ENCODE peak calls at places on chromosome 13, in four cellular contexts. F is astrocyte, X is HCT116, R is MM.1S. H is an unnamed sample.

GRCh38 chr13:111211789-111212516 is 96.8 kb downstream of the ARHGEF7 start:
- DNase-seq in X (no peak), F (peak; percentile 91), R (no peak), H (no peak)

GRCh38 chr13:31444266-31444862 is 244.6 kb downstream of the B3GLCT start:
- DNase-seq in F (no peak), X (no peak), R (no peak), H (no peak)

GRCh38 chr13:40660270-40660669 is 6.2 kb downstream of the FOXO1 start:
- DNase-seq in F (no peak), R (no peak), X (no peak), H (no peak)

GRCh38 chr13:45747071-45747470 is 45.0 kb downstream of the CBY2 start:
- DNase-seq in X (no peak), R (no peak), F (no peak), H (no peak)

GRCh38 chr13:19984430-19985218 is 26.1 kb downstream of the ZMYM2 start:
- DNase-seq in X (peak; percentile 12), F (peak; percentile 35), R (peak; percentile 14), H (no peak)

GRCh38 chr13:113387396-113387795 is 23.5 kb upstream of the GRTP1 start:
- DNase-seq in X (no peak), R (no peak), F (no peak), H (no peak)

GRCh38 chr13:109790951-109791605 is 4.7 kb upstream of the IRS2 start:
- DNase-seq in F (no peak), R (peak; percentile 75), X (no peak), H (no peak)

GRCh38 chr13:106593131-106593530 is 25.2 kb upstream of the ARGLU1 start:
- DNase-seq in F (no peak), R (no peak), X (no peak), H (no peak)

GRCh38 chr13:76992548-76993001 is 694 bp downstream of the CLN5 start:
- DNase-seq in R (peak; percentile 35), F (peak; percentile 10), X (no peak), H (no peak)

GRCh38 chr13:32902898-32903297 is 113.3 kb upstream of the KL start:
- DNase-seq in X (no peak), F (peak; percentile 74), R (no peak), H (no peak)

GRCh38 chr13:114108141-114108761 is 24.2 kb downstream of the RASA3 start:
- DNase-seq in X (no peak), F (no peak), R (no peak), H (no peak)

GRCh38 chr13:19601749-19602725 is 31.4 kb upstream of the MPHOSPH8 start:
- DNase-seq in R (peak; percentile 38), X (no peak), F (peak; percentile 31), H (no peak)

GRCh38 chr13:75938811-75939525 is 302.8 kb downstream of the LMO7 start:
- DNase-seq in X (no peak), R (no peak), F (peak; percentile 2), H (no peak)

GRCh38 chr13:83825676-83826075 is 56.6 kb downstream of the SLITRK1 start:
- DNase-seq in X (no peak), R (no peak), F (peak; percentile 12), H (no peak)

GRCh38 chr13:94329754-94330551 is 149.5 kb downstream of the DCT start:
- DNase-seq in X (no peak), F (peak; percentile 94), R (no peak), H (peak; percentile 63)

GRCh38 chr13:108408670-108409069 is 139.2 kb downstream of the TNFSF13B start:
- DNase-seq in F (no peak), R (no peak), X (no peak), H (no peak)

GRCh38 chr13:21458816-21459701 is at the start of gene ZDHHC20:
- DNase-seq in R (peak; percentile 71), X (no peak), F (peak; percentile 57), H (no peak)

GRCh38 chr13:29754486-29754806 is 96.0 kb downstream of the UBL3 start:
- DNase-seq in R (no peak), F (peak; percentile 60), X (peak; percentile 22), H (no peak)

GRCh38 chr13:110340812-110341444 is 33.8 kb downstream of the COL4A2 start:
- DNase-seq in F (peak; percentile 84), R (no peak), X (no peak), H (no peak)

GRCh38 chr13:19767966-19768365 is 14.8 kb downstream of the PSPC1 start:
- DNase-seq in F (no peak), X (no peak), R (no peak), H (no peak)

GRCh38 chr13:99812611-99813010 is 159.0 kb downstream of the ZIC5 start:
- DNase-seq in X (no peak), R (no peak), F (peak; percentile 56), H (no peak)

GRCh38 chr13:114230117-114230516 is 4.6 kb upstream of the CDC16 start:
- DNase-seq in F (peak; percentile 33), R (no peak), X (no peak), H (no peak)

GRCh38 chr13:46516624-46517318 is 36.2 kb upstream of the LRCH1 start:
- DNase-seq in F (no peak), R (no peak), X (no peak), H (no peak)

GRCh38 chr13:19596960-19597361 is 35.6 kb upstream of the TPTE2 start:
- DNase-seq in X (peak; percentile 40), R (no peak), F (peak; percentile 30), H (no peak)

GRCh38 chr13:59931621-59932020 is 232.1 kb downstream of the DIAPH3 start:
- DNase-seq in R (no peak), X (no peak), F (no peak), H (peak; percentile 83)

GRCh38 chr13:57250472-57250871 is 83.5 kb downstream of the PRR20E start:
- DNase-seq in F (no peak), X (no peak), R (no peak), H (no peak)

GRCh38 chr13:84845875-84846619 is 953.2 kb downstream of the SLITRK6 start:
- DNase-seq in F (no peak), X (no peak), R (no peak), H (no peak)

GRCh38 chr13:112132142-112132541 is 65.2 kb downstream of the SOX1 start:
- DNase-seq in X (no peak), R (no peak), F (no peak), H (no peak)

GRCh38 chr13:37735293-37735692 is 134.3 kb downstream of the TRPC4 start:
- DNase-seq in F (no peak), X (no peak), R (no peak), H (no peak)

GRCh38 chr13:31274345-31274870 is 74.6 kb downstream of the B3GLCT start:
- DNase-seq in R (no peak), X (no peak), F (peak; percentile 80), H (no peak)

GRCh38 chr13:42602910-42603309 is 29.0 kb downstream of the TNFSF11 start:
- DNase-seq in X (no peak), F (no peak), R (peak; percentile 6), H (no peak)

DNA sequence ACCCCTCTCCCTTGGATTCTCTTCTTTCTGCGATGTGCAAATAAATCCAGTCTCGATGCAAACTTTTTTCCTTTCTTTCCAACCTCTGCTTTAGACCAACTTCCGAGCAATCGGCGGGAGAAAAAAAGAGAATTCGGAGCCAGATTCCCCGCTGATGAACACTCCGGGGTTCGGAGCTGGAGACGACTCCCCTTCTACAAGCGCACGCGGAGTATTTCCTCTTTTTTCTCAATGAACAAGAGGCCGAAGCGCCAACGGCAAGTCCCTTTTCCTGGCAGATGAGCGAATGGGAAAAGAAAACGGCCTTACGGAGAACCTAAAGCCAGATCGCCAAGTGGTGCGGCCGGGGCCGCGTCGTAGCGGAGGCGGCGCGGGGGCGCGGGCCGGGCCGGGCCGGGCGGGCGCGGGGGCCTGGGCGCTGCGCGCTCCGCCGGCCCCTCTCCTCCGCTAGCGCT is 256 bp downstream of the SPRY2 start:
- DNase-seq in R (no peak), X (no peak), F (peak; percentile 64), H (no peak)
- H3K4me3 ChIP-seq in R (peak overlapping the region; percentile 59), X (peak overlapping the region; percentile 72), F (peak overlapping the region; percentile 95), H (peak overlapping the region; percentile 68)

DNA sequence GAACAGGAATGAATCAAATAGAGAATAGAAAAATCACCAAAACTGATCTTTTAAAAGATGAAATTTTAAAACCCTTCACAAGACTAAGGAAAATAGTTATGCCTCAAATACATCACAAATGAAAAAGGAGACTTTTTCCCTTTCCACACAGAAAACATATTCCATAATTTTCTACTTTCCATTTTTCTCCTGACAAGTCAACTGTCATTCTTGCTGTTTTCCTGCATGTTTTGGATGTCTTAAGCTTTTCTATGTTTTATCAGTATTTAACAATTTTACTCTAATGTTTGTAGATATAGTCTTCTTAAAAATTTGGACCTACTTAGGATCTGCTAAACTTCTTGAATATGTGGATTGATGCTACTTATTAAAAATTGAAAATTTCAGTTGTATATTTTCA is 810.8 kb downstream of the OLFM4 start:
- DNase-seq in F (no peak), R (no peak), X (no peak), H (no peak)
- TF ChIP-seq CTCF in F (no peak), R (no peak), X (no peak), H (no peak)

DNA sequence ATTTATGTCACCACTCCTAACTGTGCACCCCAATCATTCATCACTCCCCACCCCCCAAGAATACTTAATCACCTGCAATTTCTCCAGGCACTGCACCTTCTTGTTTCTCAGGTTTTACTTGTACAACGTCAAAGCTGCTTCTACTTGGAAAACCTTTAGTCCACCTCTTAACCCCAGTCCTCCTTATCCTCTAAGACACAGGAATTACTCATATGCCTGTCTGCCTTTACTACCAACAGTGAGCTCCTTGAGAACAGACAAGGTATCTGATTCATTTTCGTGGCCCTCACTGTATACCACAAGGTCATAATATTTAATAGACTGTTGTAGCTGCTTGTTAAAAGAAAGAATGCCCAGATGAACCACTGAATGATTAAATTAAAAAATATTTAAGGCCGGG is 21.0 kb upstream of the NDFIP2 start:
- DNase-seq in F (peak; percentile 81), X (no peak), R (no peak), H (no peak)
- H3K4me3 ChIP-seq in F (no peak overlapping the region), X (no peak overlapping the region), R (no peak overlapping the region), H (no peak overlapping the region)

DNA sequence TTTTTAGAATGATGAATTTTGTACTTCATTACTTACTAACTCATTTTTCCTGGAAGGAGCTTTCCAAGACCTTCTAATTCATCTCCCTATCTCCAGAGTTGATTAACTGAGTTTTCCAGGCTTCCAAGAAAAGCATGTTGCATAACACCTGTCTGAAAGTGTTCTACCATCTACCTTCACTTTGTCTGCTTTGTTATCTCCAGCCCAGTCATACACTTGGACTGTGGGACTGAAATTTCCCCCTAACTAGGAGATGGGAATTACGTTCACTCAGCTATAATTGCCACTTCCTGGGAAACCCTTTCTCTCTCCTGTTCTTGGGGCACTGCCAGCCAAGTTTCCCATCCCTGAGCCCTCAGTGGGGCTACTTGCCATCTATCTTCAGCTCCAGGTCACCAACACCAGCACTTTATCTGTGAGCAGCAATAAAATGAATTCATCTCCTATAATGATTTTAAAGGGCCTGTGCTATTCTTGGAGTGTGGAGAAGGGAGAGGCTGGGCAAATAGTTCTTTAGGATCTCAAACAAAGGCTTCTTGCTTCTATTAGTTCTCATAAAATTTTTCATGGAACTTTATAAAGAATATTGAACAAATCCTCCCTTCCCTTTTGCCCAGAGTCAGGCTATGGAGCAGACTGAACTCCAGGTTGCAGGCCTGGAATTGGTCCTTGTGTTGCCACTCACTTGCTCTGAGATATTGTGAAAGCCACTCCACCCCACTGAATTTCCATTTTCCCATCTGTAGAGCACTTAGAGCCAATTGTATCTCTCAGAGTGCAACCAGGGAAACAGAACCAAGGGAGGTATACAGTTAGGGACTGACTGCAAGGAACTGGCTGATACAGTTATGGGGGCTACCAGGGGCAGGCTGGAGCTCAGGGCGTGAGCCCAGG is 17.8 kb upstream of the ATP12A start:
- DNase-seq in F (no peak), R (no peak), X (no peak), H (no peak)
- TF ChIP-seq CTCF in F (no peak), R (no peak), X (no peak), H (no peak)

GRCh38 chr13:80654638-80655249 is 313.8 kb upstream of the SPRY2 start:
- DNase-seq in F (no peak), R (no peak), X (no peak), H (no peak)
- H3K4me3 ChIP-seq in F (no peak overlapping the region), R (no peak overlapping the region), X (no peak overlapping the region), H (no peak overlapping the region)

GRCh38 chr13:39656325-39656677 is 839 bp downstream of the COG6 start:
- DNase-seq in X (no peak), R (no peak), F (peak; percentile 6), H (no peak)
- TF ChIP-seq CTCF in X (no peak), R (no peak), F (no peak), H (no peak)